ENCODE peak calls at places on chromosomes 7 and 10, in ten cellular contexts. M is kidney epithelial cell, Y is upper lobe of right lung, A is Caco-2, O is SK-N-SH, R is HFF-Myc, T is sigmoid colon, U is cardiac muscle cell, Q is brain microvascular endothelial cell, W is breast epithelium. V is an unnamed sample.

GRCh38 chr7:6730343-6730633 is 23.5 kb upstream of the ZNF12 start:
- DNase-seq in M (no peak), Y (no peak), A (no peak), O (no peak), R (no peak), T (no peak), U (peak; percentile 40), Q (no peak), W (no peak), V (no peak)

GRCh38 chr10:133127291-133128125 is 32.5 kb upstream of the KNDC1 start:
- DNase-seq in M (no peak), Y (peak; percentile 35), A (peak; percentile 77), O (peak; percentile 79), R (no peak), T (peak; percentile 52), U (no peak), Q (no peak), W (peak; percentile 42), V (no peak)

GRCh38 chr7:50310361-50310760 is 5.8 kb downstream of the IKZF1 start:
- DNase-seq in M (no peak), Y (no peak), A (no peak), O (no peak), R (no peak), T (no peak), U (no peak), Q (no peak), W (no peak), V (no peak)

GRCh38 chr10:5971886-5972285 is 5.5 kb downstream of the IL15RA start:
- DNase-seq in M (no peak), Y (no peak), A (no peak), O (no peak), R (no peak), T (peak; percentile 56), U (peak; percentile 67), Q (no peak), W (no peak), V (no peak)

GRCh38 chr7:15977663-15978062 is 291.2 kb upstream of the MEOX2 start:
- DNase-seq in M (no peak), Y (no peak), A (no peak), O (no peak), R (no peak), T (no peak), U (peak; percentile 73), Q (peak; percentile 39), W (no peak), V (no peak)

GRCh38 chr7:118793552-118793951 is 569.0 kb downstream of the ANKRD7 start:
- DNase-seq in M (no peak), Y (no peak), A (no peak), O (no peak), R (no peak), T (no peak), U (no peak), Q (no peak), W (no peak), V (no peak)

GRCh38 chr10:102813734-102814455 is 23.3 kb downstream of the CYP17A1 start:
- DNase-seq in M (no peak), Y (no peak), A (peak; percentile 74), O (no peak), R (no peak), T (no peak), U (peak; percentile 71), Q (peak; percentile 39), W (peak; percentile 78), V (no peak)

GRCh38 chr10:16854623-16855022 is 37.4 kb upstream of the RSU1 start:
- DNase-seq in M (no peak), Y (no peak), A (no peak), O (no peak), R (no peak), T (no peak), U (peak; percentile 15), Q (peak; percentile 25), W (no peak), V (peak; percentile 80)

GRCh38 chr10:85545874-85546273 is 820.7 kb downstream of the GRID1 start:
- DNase-seq in M (no peak), Y (no peak), A (no peak), O (no peak), R (no peak), T (no peak), U (no peak), Q (no peak), W (no peak), V (no peak)

GRCh38 chr7:157757776-157758467 is 421.1 kb downstream of the DNAJB6 start:
- DNase-seq in M (no peak), Y (no peak), A (no peak), O (no peak), R (no peak), T (no peak), U (no peak), Q (no peak), W (no peak), V (no peak)

GRCh38 chr7:68176974-68177373 is 1180.3 kb downstream of the TYW1 start:
- DNase-seq in M (no peak), Y (no peak), A (peak; percentile 38), O (peak; percentile 79), R (no peak), T (no peak), U (peak; percentile 79), Q (peak; percentile 32), W (no peak), V (peak; percentile 46)

GRCh38 chr7:130793855-130794618 is 60.0 kb upstream of the KLF14 start:
- DNase-seq in M (no peak), Y (no peak), A (no peak), O (no peak), R (no peak), T (no peak), U (peak; percentile 6), Q (peak; percentile 48), W (no peak), V (peak; percentile 9)

GRCh38 chr7:131012477-131013031 is 278.5 kb upstream of the KLF14 start:
- DNase-seq in M (no peak), Y (no peak), A (no peak), O (no peak), R (no peak), T (no peak), U (no peak), Q (no peak), W (no peak), V (no peak)

GRCh38 chr7:151017953-151018420 is 6.3 kb downstream of the ATG9B start:
- DNase-seq in M (no peak), Y (peak; percentile 87), A (peak; percentile 89), O (peak; percentile 98), R (no peak), T (peak; percentile 78), U (peak; percentile 57), Q (peak; percentile 35), W (peak; percentile 73), V (no peak)
- H3K4me3 ChIP-seq in M (no peak overlapping the region), Y (peak overlapping the region; percentile 21), A (peak overlapping the region; percentile 33), O (peak overlapping the region; percentile 28), R (peak overlapping the region; percentile 22), T (peak overlapping the region; percentile 30), U (peak overlapping the region; percentile 17), Q (no peak overlapping the region), W (peak overlapping the region; percentile 34), V (peak overlapping the region; percentile 29)

DNA sequence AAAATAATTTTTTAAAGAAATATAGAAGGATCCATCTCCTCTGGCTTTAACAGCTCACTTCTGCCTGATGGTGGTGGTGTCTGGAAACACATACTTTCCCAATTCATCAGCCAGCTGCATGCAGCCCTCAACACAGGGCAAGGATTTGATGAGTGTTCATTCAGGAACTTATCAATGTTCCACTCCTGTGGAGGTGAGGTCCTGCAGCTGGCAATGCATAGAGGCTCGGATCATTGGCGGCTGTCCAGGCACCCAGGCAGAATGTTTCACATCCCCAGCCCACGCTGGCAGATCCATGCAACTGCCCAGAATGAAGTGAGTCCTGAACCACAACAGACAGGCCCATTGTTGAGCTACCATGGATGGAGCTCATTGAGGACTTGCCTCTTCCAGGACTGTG is 55.2 kb upstream of the KCNMA1 start:
- DNase-seq in M (peak; percentile 28), Y (no peak), A (no peak), O (no peak), R (no peak), T (no peak), U (peak; percentile 55), Q (peak; percentile 14), W (no peak), V (no peak)
- TF ChIP-seq CTCF in M (no peak), Y (no peak), A (no peak), O (no peak), R (no peak), T (no peak), U (no peak), Q (peak; percentile 27), W (no peak), V (no peak)

DNA sequence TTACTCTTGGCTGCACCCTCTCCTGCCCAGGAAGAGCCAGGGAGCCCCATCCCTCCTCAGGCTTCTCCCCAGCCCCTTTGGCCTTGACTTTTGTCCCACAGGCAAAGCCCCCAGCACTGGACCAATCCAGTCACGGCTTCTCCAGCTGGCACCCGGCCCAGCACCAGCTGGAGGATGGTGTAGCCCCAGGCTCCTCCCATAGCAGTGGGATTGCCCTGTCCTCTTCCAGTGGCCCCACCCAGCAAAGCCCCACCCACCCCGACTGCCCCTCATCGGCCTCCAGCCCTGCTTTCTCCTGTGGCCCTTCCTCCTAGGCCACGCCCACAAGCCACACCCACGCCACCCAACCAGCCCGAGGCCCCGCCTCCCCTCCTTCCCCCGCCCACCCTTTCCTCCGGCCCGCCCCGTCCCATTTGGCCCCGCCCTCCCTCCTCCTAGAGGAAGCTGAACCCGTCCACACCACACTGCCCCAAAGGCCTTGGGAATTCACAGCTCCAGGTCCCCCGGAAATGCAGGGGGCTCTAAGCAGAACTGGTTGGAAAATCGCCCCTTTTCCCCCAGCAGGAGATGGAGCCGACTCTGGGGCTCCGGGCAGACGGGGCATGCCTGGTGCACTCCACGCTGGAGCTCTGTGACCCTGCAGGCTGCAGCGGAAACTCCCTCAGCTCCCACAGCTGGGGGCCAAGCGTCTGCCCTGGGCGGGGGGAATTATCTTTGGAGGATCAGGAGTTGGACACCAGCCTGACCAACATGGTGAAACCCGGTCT is 25.2 kb downstream of the GET4 start:
- DNase-seq in M (peak; percentile 51), Y (peak; percentile 90), A (peak; percentile 73), O (peak; percentile 100), R (peak; percentile 78), T (peak; percentile 85), U (peak; percentile 90), Q (peak; percentile 89), W (no peak), V (peak; percentile 54)
- H3K4me3 ChIP-seq in M (no peak overlapping the region), Y (no peak overlapping the region), A (no peak overlapping the region), O (no peak overlapping the region), R (no peak overlapping the region), T (no peak overlapping the region), U (no peak overlapping the region), Q (peak overlapping the region; percentile 17), W (no peak overlapping the region), V (no peak overlapping the region)

DNA sequence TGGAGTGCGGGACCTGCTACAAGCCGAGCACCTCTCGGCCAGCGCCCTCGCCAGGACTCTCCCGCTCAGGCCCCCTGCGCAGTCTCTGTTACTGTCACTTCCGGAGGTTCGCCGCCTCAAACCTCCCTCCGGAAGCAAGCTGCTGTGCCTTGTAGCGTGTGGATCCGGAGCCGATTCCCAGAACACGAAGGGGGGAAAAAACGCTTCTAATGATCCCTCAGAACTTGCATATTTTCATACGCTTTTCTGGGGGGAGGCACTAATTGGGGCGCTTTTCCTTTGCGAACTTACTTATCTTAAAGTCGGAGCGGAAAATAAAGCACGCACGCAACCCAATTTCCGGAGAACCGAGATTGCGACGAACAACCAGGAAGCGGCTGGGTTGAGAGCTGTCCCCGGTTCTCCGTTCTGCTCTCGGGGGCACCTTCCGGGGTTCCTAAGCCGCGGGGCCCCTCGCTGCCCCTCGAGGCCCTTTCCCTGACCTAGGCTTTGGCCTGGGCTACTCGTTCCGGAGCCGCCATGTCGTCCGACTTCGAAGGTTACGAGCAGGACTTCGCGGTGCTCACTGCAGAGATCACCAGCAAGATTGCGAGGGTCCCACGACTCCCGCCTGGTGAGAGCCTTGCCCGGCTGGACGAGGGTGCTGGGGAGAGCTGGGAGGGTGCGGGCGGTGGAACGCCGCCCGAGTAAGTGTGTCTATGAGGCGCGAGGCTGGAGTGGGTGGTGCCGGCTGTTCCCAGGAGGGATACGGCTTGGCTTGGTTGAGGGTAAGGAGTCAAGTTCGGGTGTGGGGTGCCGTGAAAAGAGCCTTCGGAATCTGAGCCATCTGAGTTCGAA is at the start of the genes VTI1A and ZDHHC6:
- DNase-seq in M (peak; percentile 38), Y (peak; percentile 91), A (peak; percentile 90), O (peak; percentile 88), R (peak; percentile 49), T (peak; percentile 90), U (peak; percentile 88), Q (peak; percentile 80), W (peak; percentile 83), V (peak; percentile 40)
- TF ChIP-seq CTCF in M (peak; percentile 31), Y (no peak), A (peak; percentile 63), O (peak; percentile 31), R (peak; percentile 12), T (no peak), U (peak; percentile 45), Q (peak; percentile 51), W (no peak), V (peak; percentile 27)